ENCODE peak calls at places on chromosomes 2 and 18, in seven cellular contexts. D is amniotic stem cell; M is left ventricle myocardium superior; H is activated CD4-positive, alpha-beta T cell treated with anti-CD3 and anti-CD28 coated beads, Interleukin-2, amount 10 ng/mL, durations not matched to agents 7 days and 5 days; A is aorta; I is T-helper 9 cell; E is AG09309. G is an unnamed sample.

GRCh38 chr2:161369311-161369710 is 46.8 kb upstream of the TBR1 start:
- DNase-seq in I (no peak), E (no peak), H (no peak), M (no peak), A (no peak), D (no peak), G (no peak)

GRCh38 chr2:20568501-20569463 is 82.1 kb downstream of the HS1BP3 start:
- DNase-seq in I (no peak), H (no peak), D (no peak), A (peak), M (peak), E (no peak), G (no peak)

GRCh38 chr2:238771193-238771592 is 76.7 kb upstream of the TWIST2 start:
- DNase-seq in M (no peak), D (no peak), E (no peak), A (no peak), I (no peak), H (no peak), G (no peak)

GRCh38 chr18:59041296-59041695 is 98.4 kb upstream of the SEC11C start:
- DNase-seq in H (no peak), E (no peak), I (no peak), A (no peak), M (no peak), D (no peak), G (no peak)

GRCh38 chr2:218006741-218007140 is 3.9 kb upstream of the TNS1 start:
- DNase-seq in I (no peak), M (no peak), E (peak), A (no peak), D (no peak), H (no peak), G (no peak)

GRCh38 chr2:119702203-119702917 is 23.4 kb downstream of the TMEM177 start:
- DNase-seq in E (no peak), I (no peak), D (no peak), H (no peak), M (no peak), A (no peak), G (no peak)

GRCh38 chr2:232398293-232399034 is 8.2 kb upstream of the ALPG start:
- DNase-seq in H (no peak), A (no peak), E (no peak), D (no peak), I (no peak), M (no peak), G (no peak)

GRCh38 chr18:68244786-68245185 is 470.1 kb downstream of the TMX3 start:
- DNase-seq in A (no peak), H (no peak), D (no peak), M (no peak), I (no peak), E (no peak), G (no peak)

GRCh38 chr2:231394201-231395141 is 1.0 kb upstream of the B3GNT7 start:
- DNase-seq in I (no peak), H (no peak), D (no peak), A (no peak), E (no peak), M (peak), G (no peak)

GRCh38 chr2:218362606-218363005 is 5.9 kb downstream of the CATIP start:
- DNase-seq in A (no peak), I (no peak), D (no peak), M (no peak), E (no peak), H (no peak), G (no peak)

GRCh38 chr2:192151848-192152247 is 42.9 kb downstream of the TMEFF2 start:
- DNase-seq in A (no peak), E (no peak), H (no peak), I (no peak), M (no peak), D (no peak), G (peak)

GRCh38 chr18:78655921-78656320 is 323.7 kb upstream of the SALL3 start:
- DNase-seq in D (no peak), M (no peak), I (no peak), A (no peak), E (no peak), H (no peak), G (no peak)

GRCh38 chr2:96156926-96157648 is 11.8 kb upstream of the DUSP2 start:
- DNase-seq in D (no peak), I (no peak), A (no peak), E (no peak), H (no peak), M (peak), G (no peak)

GRCh38 chr2:27162151-27163121 is 13.6 kb downstream of the TCF23 start:
- DNase-seq in I (no peak), H (no peak), M (no peak), E (no peak), A (no peak), D (no peak), G (no peak)

GRCh38 chr2:127415593-127416485 is 2.4 kb upstream of the PROC start:
- DNase-seq in I (peak), D (no peak), M (peak), E (no peak), A (peak), H (peak), G (no peak)

GRCh38 chr18:702957-703659 is 9.3 kb downstream of the ENOSF1 start:
- DNase-seq in A (no peak), M (no peak), E (peak), I (no peak), H (no peak), D (no peak), G (peak)

GRCh38 chr2:109285244-109285651 is 156.2 kb downstream of the SH3RF3 start:
- DNase-seq in I (no peak), D (no peak), E (no peak), H (no peak), M (peak), A (no peak), G (no peak)

GRCh38 chr18:46562674-46563192 is 94.3 kb downstream of the LOXHD1 start:
- DNase-seq in I (no peak), H (no peak), M (no peak), D (no peak), A (no peak), E (no peak), G (no peak)